ENCODE peak calls at places on chromosomes 3 and 15, in six cellular contexts. One of them, this sample, is unnamed. For H3K4me1, the result is how much of the 10 kb centered on the place peaks cover.

GRCh38 chr15:78634251-78635145 is 6.5 kb downstream of the CHRNB4 start:
- DNase-seq in psoas muscle: no peak
- DNase-seq in fibroblast of lung: no peak
- DNase-seq in endodermal cell: no peak
- DNase-seq in mammary epithelial cell: no peak
- DNase-seq in neural progenitor cell: no peak
- DNase-seq in this sample: peak

GRCh38 chr3:190442240-190442639 is 7.5 kb downstream of the TMEM207 start:
- DNase-seq in psoas muscle: no peak
- DNase-seq in fibroblast of lung: no peak
- DNase-seq in endodermal cell: no peak
- DNase-seq in mammary epithelial cell: no peak
- DNase-seq in neural progenitor cell: no peak
- DNase-seq in this sample: no peak

GRCh38 chr3:20462226-20462625 is 276.2 kb upstream of the SGO1 start:
- DNase-seq in psoas muscle: no peak
- DNase-seq in fibroblast of lung: no peak
- DNase-seq in endodermal cell: no peak
- DNase-seq in mammary epithelial cell: no peak
- DNase-seq in neural progenitor cell: no peak
- DNase-seq in this sample: no peak

GRCh38 chr15:62362608-62363007 is 197.5 kb upstream of the C2CD4B start:
- DNase-seq in psoas muscle: no peak
- DNase-seq in fibroblast of lung: peak
- DNase-seq in endodermal cell: no peak
- DNase-seq in mammary epithelial cell: peak
- DNase-seq in neural progenitor cell: no peak
- DNase-seq in this sample: no peak

GRCh38 chr15:81611679-81612078 is 237.7 kb upstream of the TMC3 start:
- DNase-seq in psoas muscle: no peak
- DNase-seq in fibroblast of lung: no peak
- DNase-seq in endodermal cell: no peak
- DNase-seq in mammary epithelial cell: no peak
- DNase-seq in neural progenitor cell: no peak
- DNase-seq in this sample: no peak

GRCh38 chr15:41558400-41559238 is at the start of gene TYRO3:
- DNase-seq in psoas muscle: peak
- DNase-seq in fibroblast of lung: peak
- DNase-seq in endodermal cell: peak
- DNase-seq in mammary epithelial cell: peak
- DNase-seq in neural progenitor cell: peak
- DNase-seq in this sample: peak

GRCh38 chr15:67850995-67851535 is 11.2 kb upstream of the RNU6-1 start:
- DNase-seq in psoas muscle: no peak
- DNase-seq in fibroblast of lung: peak
- DNase-seq in endodermal cell: no peak
- DNase-seq in mammary epithelial cell: peak
- DNase-seq in neural progenitor cell: no peak
- DNase-seq in this sample: no peak

GRCh38 chr3:183253961-183254815 is 1.1 kb downstream of the B3GNT5 start:
- DNase-seq in psoas muscle: peak
- DNase-seq in fibroblast of lung: peak
- DNase-seq in endodermal cell: peak
- DNase-seq in mammary epithelial cell: no peak
- DNase-seq in neural progenitor cell: peak
- DNase-seq in this sample: peak

GRCh38 chr3:139466369-139466768 is 9.9 kb downstream of the RBP2 start:
- DNase-seq in psoas muscle: no peak
- DNase-seq in fibroblast of lung: no peak
- DNase-seq in endodermal cell: no peak
- DNase-seq in mammary epithelial cell: no peak
- DNase-seq in neural progenitor cell: no peak
- DNase-seq in this sample: no peak

DNA sequence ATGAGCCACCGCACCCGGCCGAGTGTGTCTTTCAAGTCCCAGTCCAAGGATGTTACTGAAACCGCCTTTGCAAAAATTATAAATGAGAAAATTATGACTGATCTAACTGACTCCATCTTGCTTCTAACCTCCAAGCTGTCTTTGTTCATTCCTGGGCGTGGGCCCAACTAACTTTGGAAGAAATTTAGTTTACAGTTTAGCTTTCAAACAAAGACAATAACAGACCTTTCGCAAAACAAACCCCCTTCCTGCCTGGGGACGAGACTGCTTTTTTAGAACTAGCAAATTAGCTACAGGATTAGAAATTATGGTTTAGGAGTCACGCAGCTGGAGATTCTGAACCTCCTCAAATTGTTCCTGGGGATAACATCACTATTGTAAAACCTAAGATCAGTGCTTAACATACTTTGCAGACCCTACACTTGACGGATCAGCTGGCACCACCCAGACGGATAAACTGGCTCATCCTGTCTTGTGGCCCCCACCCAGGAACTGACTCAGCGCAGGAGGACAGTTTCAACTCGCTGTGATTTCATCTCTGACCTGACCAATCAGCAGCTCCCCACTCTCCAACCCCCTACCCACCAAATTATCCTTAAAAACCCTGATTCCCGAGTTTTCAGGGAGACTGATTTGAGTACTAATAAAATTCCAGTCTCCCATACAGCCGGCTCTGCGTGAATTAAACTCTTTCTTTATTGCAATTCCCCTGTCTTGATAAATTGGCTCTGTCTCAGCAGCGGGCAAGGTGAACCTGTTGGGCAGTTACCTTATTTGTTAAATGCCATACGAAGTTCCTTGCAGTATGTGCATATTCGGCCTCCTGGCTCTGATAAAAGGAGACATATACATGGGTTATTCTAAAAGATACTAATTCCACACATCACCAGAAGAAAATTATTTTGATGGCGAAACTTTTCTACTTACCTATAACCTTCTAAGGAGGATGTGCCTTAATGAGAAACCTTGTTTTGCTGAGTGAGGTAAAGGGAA is 23.6 kb downstream of the NANOGP8 start:
- DNase-seq in psoas muscle: no peak
- DNase-seq in fibroblast of lung: peak
- DNase-seq in endodermal cell: peak
- DNase-seq in mammary epithelial cell: no peak
- DNase-seq in neural progenitor cell: no peak
- DNase-seq in this sample: no peak
- H3K4me1 ChIP-seq in psoas muscle: under half
- H3K4me1 ChIP-seq in fibroblast of lung: under half
- H3K4me1 ChIP-seq in endodermal cell: under half
- H3K4me1 ChIP-seq in mammary epithelial cell: under half
- H3K4me1 ChIP-seq in neural progenitor cell: under half
- H3K4me1 ChIP-seq in this sample: under half

GRCh38 chr15:66706225-66706732 is 4.2 kb downstream of the SMAD6 start:
- DNase-seq in psoas muscle: no peak
- DNase-seq in fibroblast of lung: peak
- DNase-seq in endodermal cell: peak
- DNase-seq in mammary epithelial cell: no peak
- DNase-seq in neural progenitor cell: peak
- DNase-seq in this sample: no peak
- H3K4me1 ChIP-seq in psoas muscle: under half
- H3K4me1 ChIP-seq in fibroblast of lung: under half
- H3K4me1 ChIP-seq in endodermal cell: under half
- H3K4me1 ChIP-seq in mammary epithelial cell: under half
- H3K4me1 ChIP-seq in neural progenitor cell: under half
- H3K4me1 ChIP-seq in this sample: under half

GRCh38 chr3:99768808-99769501 is 48.7 kb upstream of the CMSS1 start:
- DNase-seq in psoas muscle: no peak
- DNase-seq in fibroblast of lung: no peak
- DNase-seq in endodermal cell: no peak
- DNase-seq in mammary epithelial cell: no peak
- DNase-seq in neural progenitor cell: no peak
- DNase-seq in this sample: no peak
- H3K4me1 ChIP-seq in psoas muscle: under half
- H3K4me1 ChIP-seq in fibroblast of lung: under half
- H3K4me1 ChIP-seq in endodermal cell: under half
- H3K4me1 ChIP-seq in mammary epithelial cell: under half
- H3K4me1 ChIP-seq in neural progenitor cell: under half
- H3K4me1 ChIP-seq in this sample: under half

DNA sequence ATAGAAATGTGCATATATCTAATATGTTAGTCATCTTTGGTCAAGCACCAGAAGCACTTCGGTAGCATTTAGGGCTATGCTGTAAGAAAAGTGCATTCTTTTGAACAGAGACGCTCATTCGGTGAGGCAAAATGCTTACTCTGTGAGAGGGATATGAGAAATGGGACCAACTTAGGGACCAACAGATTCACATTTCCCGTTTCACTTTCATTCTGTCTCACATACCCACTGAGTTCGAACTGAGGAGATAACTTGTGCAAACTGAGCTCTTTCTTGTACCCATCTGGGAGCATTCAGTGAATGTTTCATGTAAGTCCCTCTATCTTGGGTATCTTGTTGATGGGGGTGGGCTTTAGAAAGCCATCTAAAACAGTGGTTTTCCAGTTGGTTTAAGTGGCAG is 135.3 kb downstream of the FEZF2 start:
- DNase-seq in psoas muscle: no peak
- DNase-seq in fibroblast of lung: no peak
- DNase-seq in endodermal cell: no peak
- DNase-seq in mammary epithelial cell: no peak
- DNase-seq in neural progenitor cell: no peak
- DNase-seq in this sample: no peak
- H3K4me1 ChIP-seq in psoas muscle: under half
- H3K4me1 ChIP-seq in fibroblast of lung: under half
- H3K4me1 ChIP-seq in endodermal cell: under half
- H3K4me1 ChIP-seq in mammary epithelial cell: under half
- H3K4me1 ChIP-seq in neural progenitor cell: under half
- H3K4me1 ChIP-seq in this sample: under half

GRCh38 chr15:74793135-74794028 is 11.5 kb downstream of the CSK start:
- DNase-seq in psoas muscle: no peak
- DNase-seq in fibroblast of lung: peak
- DNase-seq in endodermal cell: peak
- DNase-seq in mammary epithelial cell: no peak
- DNase-seq in neural progenitor cell: no peak
- DNase-seq in this sample: peak

GRCh38 chr15:74798388-74799254 is 14.0 kb upstream of the LMAN1L start:
- DNase-seq in psoas muscle: peak
- DNase-seq in fibroblast of lung: no peak
- DNase-seq in endodermal cell: no peak
- DNase-seq in mammary epithelial cell: no peak
- DNase-seq in neural progenitor cell: no peak
- DNase-seq in this sample: no peak

GRCh38 chr15:74794970-74795349 is 13.1 kb downstream of the CSK start:
- DNase-seq in psoas muscle: no peak
- DNase-seq in fibroblast of lung: no peak
- DNase-seq in endodermal cell: no peak
- DNase-seq in mammary epithelial cell: no peak
- DNase-seq in neural progenitor cell: no peak
- DNase-seq in this sample: no peak

GRCh38 chr15:74794248-74794969 is 12.5 kb downstream of the CSK start:
- DNase-seq in psoas muscle: no peak
- DNase-seq in fibroblast of lung: no peak
- DNase-seq in endodermal cell: no peak
- DNase-seq in mammary epithelial cell: no peak
- DNase-seq in neural progenitor cell: no peak
- DNase-seq in this sample: no peak

DNA sequence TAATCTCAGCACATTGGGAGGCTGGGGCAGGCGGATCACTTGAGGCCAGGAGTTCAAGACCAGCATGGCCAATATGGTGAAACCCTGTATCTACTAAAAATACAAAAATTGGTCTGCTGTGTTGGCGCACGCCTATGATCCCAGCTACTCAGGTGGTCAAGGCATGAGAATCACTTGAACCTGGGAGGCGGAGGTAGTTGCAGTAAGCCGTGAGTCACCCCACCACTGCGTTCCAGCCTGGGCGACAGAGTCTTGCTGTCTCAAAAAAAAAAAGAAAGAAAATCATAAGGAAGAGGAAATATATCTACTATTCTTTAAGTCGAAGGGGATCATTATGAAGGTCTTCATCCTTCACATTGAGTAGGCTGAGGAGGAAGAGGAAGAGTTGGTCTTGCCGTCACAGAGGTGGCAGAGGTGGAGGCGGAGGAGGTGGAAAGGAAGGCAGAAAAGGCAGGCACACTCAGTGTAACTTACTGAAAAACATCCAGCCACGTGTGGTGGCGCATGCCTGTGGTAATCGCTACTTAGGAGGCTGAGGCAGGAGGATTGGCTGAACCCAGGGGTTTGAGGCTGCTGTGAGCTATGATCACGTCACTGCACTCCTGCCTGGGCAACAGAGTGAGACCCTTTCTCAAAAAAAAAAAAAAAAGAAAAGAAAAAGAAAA is 14.2 kb downstream of the CSK start:
- DNase-seq in psoas muscle: no peak
- DNase-seq in fibroblast of lung: peak
- DNase-seq in endodermal cell: no peak
- DNase-seq in mammary epithelial cell: no peak
- DNase-seq in neural progenitor cell: no peak
- DNase-seq in this sample: no peak
- H3K4me1 ChIP-seq in psoas muscle: under half
- H3K4me1 ChIP-seq in fibroblast of lung: under half
- H3K4me1 ChIP-seq in endodermal cell: under half
- H3K4me1 ChIP-seq in mammary epithelial cell: under half
- H3K4me1 ChIP-seq in neural progenitor cell: under half
- H3K4me1 ChIP-seq in this sample: under half

DNA sequence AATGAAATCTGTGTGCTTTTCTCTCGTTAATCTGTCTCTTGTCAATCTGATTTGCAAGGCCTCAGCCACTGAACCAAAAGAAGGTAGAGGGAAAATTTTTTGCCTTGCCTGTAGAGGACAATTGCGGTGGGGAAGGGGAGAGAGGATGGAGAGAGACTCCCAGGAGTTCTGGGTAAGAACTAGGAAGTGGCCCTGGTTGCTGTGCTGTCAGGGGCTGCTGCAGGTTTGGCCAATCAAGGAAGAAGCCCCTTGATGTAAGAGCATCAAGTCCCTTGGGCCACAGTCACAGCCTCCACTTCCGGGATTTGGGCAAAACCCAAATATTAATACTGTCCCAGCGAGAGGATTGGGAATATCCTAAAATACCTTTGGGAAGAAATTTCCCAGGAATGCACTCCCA is 43.3 kb downstream of the TRANK1 start:
- DNase-seq in psoas muscle: no peak
- DNase-seq in fibroblast of lung: no peak
- DNase-seq in endodermal cell: no peak
- DNase-seq in mammary epithelial cell: no peak
- DNase-seq in neural progenitor cell: no peak
- DNase-seq in this sample: no peak
- H3K4me1 ChIP-seq in psoas muscle: under half
- H3K4me1 ChIP-seq in fibroblast of lung: under half
- H3K4me1 ChIP-seq in endodermal cell: under half
- H3K4me1 ChIP-seq in mammary epithelial cell: under half
- H3K4me1 ChIP-seq in neural progenitor cell: under half
- H3K4me1 ChIP-seq in this sample: under half

DNA sequence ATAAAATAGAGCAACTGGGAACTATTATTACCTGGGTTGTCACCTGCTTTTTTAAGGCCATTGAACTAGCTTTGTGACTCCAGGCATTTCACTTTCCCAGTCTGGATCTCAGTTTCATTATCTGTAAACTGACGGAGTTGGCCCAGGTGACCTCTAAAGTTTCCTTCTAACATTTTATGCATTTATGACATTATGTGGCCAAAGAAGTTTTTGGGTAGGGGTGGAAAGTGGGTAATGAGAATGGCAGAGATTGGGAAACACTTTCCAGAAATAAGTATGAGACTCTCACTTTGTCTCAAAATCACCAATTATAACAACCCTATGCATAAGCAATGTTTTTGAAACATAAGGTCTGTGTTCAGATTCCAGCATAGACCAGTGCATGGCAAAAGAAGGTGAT is 99.1 kb upstream of the ARHGEF3 start:
- DNase-seq in psoas muscle: no peak
- DNase-seq in fibroblast of lung: no peak
- DNase-seq in endodermal cell: no peak
- DNase-seq in mammary epithelial cell: no peak
- DNase-seq in neural progenitor cell: no peak
- DNase-seq in this sample: no peak
- H3K4me1 ChIP-seq in psoas muscle: under half
- H3K4me1 ChIP-seq in fibroblast of lung: under half
- H3K4me1 ChIP-seq in endodermal cell: under half
- H3K4me1 ChIP-seq in mammary epithelial cell: under half
- H3K4me1 ChIP-seq in neural progenitor cell: under half
- H3K4me1 ChIP-seq in this sample: under half

This sample was measured in upper lobe of right lung.